ENCODE peak calls at places on chromosomes 7 and 10, in four cellular contexts. U, K, G and M are unnamed samples.
A peak's percentile ranks its signal among the peaks of the same experiment; 100 is the strongest.

GRCh38 chr10:107901076-107901475 is 736.6 kb upstream of the SORCS1 start:
- DNase-seq in U (no peak), K (no peak), G (no peak), M (no peak)

GRCh38 chr7:7100432-7100849 is 81.9 kb upstream of the C1GALT1 start:
- DNase-seq in U (no peak), K (peak; percentile 86), G (no peak), M (peak; percentile 76)

GRCh38 chr10:33478089-33478674 is 143.7 kb upstream of the NRP1 start:
- DNase-seq in U (no peak), K (no peak), G (no peak), M (no peak)

GRCh38 chr10:34811968-34812514 is 3.1 kb downstream of the PARD3 start:
- DNase-seq in U (no peak), K (no peak), G (no peak), M (no peak)

GRCh38 chr7:50266893-50267386 is 37.6 kb upstream of the IKZF1 start:
- DNase-seq in U (peak; percentile 84), K (peak; percentile 64), G (no peak), M (no peak)

GRCh38 chr10:48478980-48479811 is 125.7 kb downstream of the ARHGAP22 start:
- DNase-seq in U (no peak), K (no peak), G (no peak), M (no peak)

GRCh38 chr10:4181690-4182089 is 396.7 kb upstream of the KLF6 start:
- DNase-seq in U (no peak), K (no peak), G (no peak), M (no peak)

GRCh38 chr7:87330942-87331341 is 14.5 kb upstream of the CROT start:
- DNase-seq in U (no peak), K (peak; percentile 44), G (no peak), M (no peak)

GRCh38 chr7:39527951-39528350 is 38.3 kb upstream of the YAE1 start:
- DNase-seq in U (no peak), K (no peak), G (no peak), M (no peak)

GRCh38 chr7:139777948-139778841 is at the start of gene HIPK2:
- DNase-seq in U (no peak), K (peak; percentile 94), G (peak; percentile 56), M (peak; percentile 80)

GRCh38 chr7:92010215-92010614 is 69.6 kb downstream of the AKAP9 start:
- DNase-seq in U (no peak), K (no peak), G (peak; percentile 61), M (no peak)

GRCh38 chr7:108246227-108246837 is 116.2 kb upstream of the LAMB4 start:
- DNase-seq in U (peak; percentile 26), K (peak; percentile 88), G (peak; percentile 80), M (peak; percentile 8)

GRCh38 chr10:100894033-100894432 is 18.7 kb upstream of the SLF2 start:
- DNase-seq in U (no peak), K (no peak), G (no peak), M (no peak)

GRCh38 chr10:96632974-96633373 is 46.2 kb upstream of the TM9SF3 start:
- DNase-seq in U (no peak), K (no peak), G (no peak), M (peak; percentile 37)

GRCh38 chr7:11343818-11344413 is 370.2 kb downstream of the PHF14 start:
- DNase-seq in U (no peak), K (peak; percentile 26), G (peak; percentile 24), M (peak; percentile 76)

GRCh38 chr10:34098817-34099567 is 716.1 kb downstream of the PARD3 start:
- DNase-seq in U (no peak), K (no peak), G (no peak), M (no peak)

GRCh38 chr10:86306628-86307278 is 59.8 kb downstream of the GRID1 start:
- DNase-seq in U (no peak), K (peak; percentile 7), G (peak; percentile 7), M (peak; percentile 70)

GRCh38 chr7:50662059-50662689 is 97.0 kb upstream of the DDC start:
- DNase-seq in U (no peak), K (no peak), G (no peak), M (no peak)

GRCh38 chr10:68598978-68599753 is 39.0 kb downstream of the TET1 start:
- DNase-seq in U (no peak), K (peak; percentile 45), G (peak; percentile 56), M (peak; percentile 44)

GRCh38 chr10:69345402-69345801 is 67.1 kb downstream of the HK1 start:
- DNase-seq in U (no peak), K (no peak), G (no peak), M (no peak)

GRCh38 chr7:135726389-135726788 is 1.6 kb downstream of the SLC13A4 start:
- DNase-seq in U (no peak), K (no peak), G (no peak), M (no peak)

GRCh38 chr10:20688797-20689544 is 208.1 kb downstream of the NEBL start:
- DNase-seq in U (no peak), K (no peak), G (no peak), M (no peak)

GRCh38 chr10:99658622-99659030 is 683 bp upstream of the ENTPD7 start:
- DNase-seq in U (no peak), K (peak; percentile 32), G (peak; percentile 39), M (peak; percentile 40)

GRCh38 chr10:111874586-111874985 is 309.0 kb downstream of the GPAM start:
- DNase-seq in U (no peak), K (no peak), G (no peak), M (no peak)

GRCh38 chr10:121155742-121156141 is 304.6 kb downstream of the WDR11 start:
- DNase-seq in U (no peak), K (no peak), G (peak; percentile 41), M (no peak)

GRCh38 chr7:28570970-28571288 is 158.6 kb downstream of the CREB5 start:
- DNase-seq in U (no peak), K (no peak), G (peak; percentile 12), M (no peak)

GRCh38 chr10:102268333-102268999 is 23.1 kb downstream of the GBF1 start:
- DNase-seq in U (no peak), K (no peak), G (no peak), M (no peak)

GRCh38 chr10:102261842-102262241 is 16.5 kb downstream of the GBF1 start:
- DNase-seq in U (no peak), K (no peak), G (no peak), M (no peak)

GRCh38 chr10:70374775-70375614 is 7.4 kb downstream of the LRRC20 start:
- DNase-seq in U (no peak), K (no peak), G (no peak), M (no peak)

GRCh38 chr10:79336739-79337138 is 10.5 kb upstream of the PPIF start:
- DNase-seq in U (no peak), K (no peak), G (no peak), M (peak; percentile 6)

GRCh38 chr10:126663328-126663727 is 7.2 kb downstream of the C10orf90 start:
- DNase-seq in U (no peak), K (no peak), G (no peak), M (no peak)

GRCh38 chr7:33986456-33986855 is 81.1 kb downstream of the BMPER start:
- DNase-seq in U (no peak), K (no peak), G (no peak), M (no peak)

GRCh38 chr7:77426521-77427051 is 10.4 kb upstream of the GSAP start:
- DNase-seq in U (no peak), K (no peak), G (no peak), M (peak; percentile 65)

GRCh38 chr7:36630112-36630650 is 94.1 kb downstream of the AOAH start:
- DNase-seq in U (no peak), K (no peak), G (no peak), M (no peak)

GRCh38 chr10:24349379-24350110 is 140.6 kb downstream of the KIAA1217 start:
- DNase-seq in U (no peak), K (no peak), G (no peak), M (no peak)

GRCh38 chr10:8146650-8147049 is 92.2 kb downstream of the GATA3 start:
- DNase-seq in U (no peak), K (no peak), G (no peak), M (no peak)

DNA sequence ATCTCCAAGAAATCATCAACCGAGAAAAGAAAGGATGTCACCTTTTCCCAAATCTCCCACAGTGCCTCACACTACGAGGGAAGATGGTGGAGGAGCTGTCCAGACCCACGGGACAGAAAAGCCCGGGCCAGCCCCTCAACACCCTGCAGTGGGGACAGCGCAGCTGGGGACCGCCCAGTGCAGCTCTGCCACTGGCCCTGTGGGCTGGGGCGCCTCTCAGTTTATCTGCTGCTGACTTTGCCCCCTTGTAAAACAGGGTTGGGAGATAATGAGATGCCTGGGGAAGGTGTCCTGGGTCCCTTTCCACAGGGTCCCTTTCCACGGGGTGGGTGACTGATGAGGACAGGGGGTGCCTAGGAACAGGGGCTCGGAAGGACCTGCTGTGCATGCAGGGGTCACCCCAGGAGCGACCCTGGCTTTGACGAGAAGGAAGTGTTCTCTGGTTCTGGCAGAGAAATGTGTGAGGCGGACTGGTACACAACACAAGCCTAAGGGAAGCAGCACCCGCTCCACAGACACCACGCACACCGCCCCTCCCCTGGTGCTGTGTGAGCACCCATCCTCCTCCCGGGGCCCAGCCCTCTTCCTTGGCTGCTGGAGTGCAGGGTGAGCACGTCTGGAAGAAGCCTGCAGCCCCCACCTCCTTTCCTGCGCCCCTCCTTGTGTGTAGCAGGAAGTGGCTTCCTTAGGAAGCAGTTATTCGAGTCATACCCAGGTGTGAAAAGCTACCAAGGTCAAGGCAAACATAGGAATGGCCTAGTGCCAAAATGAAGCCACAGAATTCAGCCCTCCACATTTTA is 339.9 kb downstream of the DNAJB6 start:
- DNase-seq in U (no peak), K (no peak), G (no peak), M (no peak)
- H3K4me2 ChIP-seq in U (no peak overlapping the region), K (no peak overlapping the region), G (no peak overlapping the region), M (no peak overlapping the region)

GRCh38 chr7:99124236-99124635 is 19.7 kb downstream of the SMURF1 start:
- DNase-seq in U (no peak), K (no peak), G (no peak), M (no peak)
- TF ChIP-seq JUNB in U (no peak), K (no peak), G (no peak), M (no peak)

DNA sequence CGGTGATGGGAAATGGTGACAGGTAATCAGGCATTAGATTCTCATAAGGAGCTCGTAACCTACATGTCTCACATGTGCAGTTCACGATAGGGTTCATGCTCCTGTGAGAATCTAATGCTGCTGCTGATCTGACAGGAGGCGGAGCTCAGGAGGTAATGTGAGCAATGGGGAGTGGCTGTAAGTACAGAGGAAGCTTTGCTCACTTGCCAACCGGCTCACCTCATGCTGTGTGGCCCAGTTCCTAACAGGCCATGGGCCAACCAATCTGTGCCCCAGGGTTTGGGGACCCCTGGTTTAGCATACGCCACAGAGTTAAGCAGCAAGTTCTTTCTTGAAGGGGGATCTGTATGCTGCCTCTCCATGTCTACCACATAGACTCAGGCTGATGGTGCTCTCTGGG is 133.1 kb downstream of the IQUB start:
- DNase-seq in U (no peak), K (no peak), G (no peak), M (peak; percentile 17)
- TF ChIP-seq CREB1 in U (no peak), K (no peak), G (no peak), M (no peak)

DNA sequence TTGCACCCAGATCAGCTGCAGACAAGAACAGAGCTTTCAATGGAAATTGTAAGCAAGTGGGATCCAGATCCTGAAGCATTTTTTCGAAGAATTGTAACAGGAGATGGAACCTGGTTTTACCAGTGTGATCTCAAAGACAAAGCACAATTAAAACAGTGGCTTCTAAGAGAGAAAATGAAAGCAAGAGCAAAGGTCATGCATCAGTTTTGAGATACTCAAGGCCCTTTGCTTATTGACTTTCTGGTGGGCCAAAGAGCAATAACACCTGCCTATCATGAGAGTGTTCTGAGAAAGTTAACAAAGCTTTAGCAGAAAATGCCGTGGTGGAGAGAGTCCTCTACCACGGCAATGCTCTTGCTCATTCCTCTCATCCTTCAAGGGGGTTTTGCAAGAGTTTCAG is 194.8 kb downstream of the TMEM178B start:
- DNase-seq in U (no peak), K (no peak), G (peak; percentile 56), M (no peak)
- H3K4me2 ChIP-seq in U (no peak overlapping the region), K (no peak overlapping the region), G (peak overlapping the region; percentile 32), M (no peak overlapping the region)